ENCODE peak calls at places on chromosomes 3 and 15, in five cellular contexts. One of them, this sample, is unnamed.

GRCh38 chr3:167876603-167877325 is 141.2 kb downstream of the SERPINI1 start:
- DNase-seq in K562: no peak
- DNase-seq in A549: no peak
- DNase-seq in WTC11: no peak
- DNase-seq in HepG2: no peak
- DNase-seq in this sample: no peak

GRCh38 chr15:96330064-96330449 is 443 bp upstream of the NR2F2 start:
- DNase-seq in K562: no peak
- DNase-seq in A549: peak; percentile 81
- DNase-seq in WTC11: peak; percentile 62
- DNase-seq in HepG2: no peak
- DNase-seq in this sample: no peak

GRCh38 chr15:43105077-43105769 is 615 bp downstream of the UBR1 start:
- DNase-seq in K562: peak; percentile 43
- DNase-seq in A549: peak; percentile 7
- DNase-seq in WTC11: no peak
- DNase-seq in HepG2: peak; percentile 9
- DNase-seq in this sample: no peak

GRCh38 chr3:114086356-114086755 is 29.8 kb downstream of the QTRT2 start:
- DNase-seq in K562: no peak
- DNase-seq in A549: no peak
- DNase-seq in WTC11: no peak
- DNase-seq in HepG2: no peak
- DNase-seq in this sample: no peak

GRCh38 chr15:81092559-81092902 is 41.5 kb upstream of the CFAP161 start:
- DNase-seq in K562: peak; percentile 63
- DNase-seq in A549: no peak
- DNase-seq in WTC11: no peak
- DNase-seq in HepG2: no peak
- DNase-seq in this sample: no peak

GRCh38 chr3:55571913-55572312 is 84.8 kb upstream of the WNT5A start:
- DNase-seq in K562: no peak
- DNase-seq in A549: no peak
- DNase-seq in WTC11: peak; percentile 79
- DNase-seq in HepG2: peak; percentile 3
- DNase-seq in this sample: no peak

GRCh38 chr3:81702126-81702525 is 59.3 kb downstream of the GBE1 start:
- DNase-seq in K562: no peak
- DNase-seq in A549: no peak
- DNase-seq in WTC11: no peak
- DNase-seq in HepG2: no peak
- DNase-seq in this sample: no peak

GRCh38 chr3:126954141-126954845 is 28.6 kb upstream of the PLXNA1 start:
- DNase-seq in K562: no peak
- DNase-seq in A549: no peak
- DNase-seq in WTC11: peak; percentile 5
- DNase-seq in HepG2: no peak
- DNase-seq in this sample: no peak

GRCh38 chr3:61631108-61631769 is 69.9 kb downstream of the PTPRG start:
- DNase-seq in K562: no peak
- DNase-seq in A549: no peak
- DNase-seq in WTC11: no peak
- DNase-seq in HepG2: no peak
- DNase-seq in this sample: no peak
- TF ChIP-seq ESRRA in K562: no peak
- TF ChIP-seq ESRRA in A549: no peak
- TF ChIP-seq ESRRA in WTC11: no peak
- TF ChIP-seq ESRRA in HepG2: no peak
- TF ChIP-seq ESRRA in this sample: no peak

GRCh38 chr3:75294124-75294523 is 370.0 kb upstream of the FRG2C start:
- DNase-seq in K562: peak; percentile 6
- DNase-seq in A549: peak; percentile 4
- DNase-seq in WTC11: peak; percentile 65
- DNase-seq in HepG2: peak; percentile 2
- DNase-seq in this sample: no peak

GRCh38 chr3:75296858-75297257 is 367.3 kb upstream of the FRG2C start:
- DNase-seq in K562: no peak
- DNase-seq in A549: no peak
- DNase-seq in WTC11: no peak
- DNase-seq in HepG2: no peak
- DNase-seq in this sample: no peak

GRCh38 chr3:75295013-75295412 is 369.1 kb upstream of the FRG2C start:
- DNase-seq in K562: no peak
- DNase-seq in A549: no peak
- DNase-seq in WTC11: no peak
- DNase-seq in HepG2: no peak
- DNase-seq in this sample: no peak
- TF ChIP-seq ESRRA in K562: no peak
- TF ChIP-seq ESRRA in A549: no peak
- TF ChIP-seq ESRRA in WTC11: no peak
- TF ChIP-seq ESRRA in HepG2: no peak
- TF ChIP-seq ESRRA in this sample: no peak

DNA sequence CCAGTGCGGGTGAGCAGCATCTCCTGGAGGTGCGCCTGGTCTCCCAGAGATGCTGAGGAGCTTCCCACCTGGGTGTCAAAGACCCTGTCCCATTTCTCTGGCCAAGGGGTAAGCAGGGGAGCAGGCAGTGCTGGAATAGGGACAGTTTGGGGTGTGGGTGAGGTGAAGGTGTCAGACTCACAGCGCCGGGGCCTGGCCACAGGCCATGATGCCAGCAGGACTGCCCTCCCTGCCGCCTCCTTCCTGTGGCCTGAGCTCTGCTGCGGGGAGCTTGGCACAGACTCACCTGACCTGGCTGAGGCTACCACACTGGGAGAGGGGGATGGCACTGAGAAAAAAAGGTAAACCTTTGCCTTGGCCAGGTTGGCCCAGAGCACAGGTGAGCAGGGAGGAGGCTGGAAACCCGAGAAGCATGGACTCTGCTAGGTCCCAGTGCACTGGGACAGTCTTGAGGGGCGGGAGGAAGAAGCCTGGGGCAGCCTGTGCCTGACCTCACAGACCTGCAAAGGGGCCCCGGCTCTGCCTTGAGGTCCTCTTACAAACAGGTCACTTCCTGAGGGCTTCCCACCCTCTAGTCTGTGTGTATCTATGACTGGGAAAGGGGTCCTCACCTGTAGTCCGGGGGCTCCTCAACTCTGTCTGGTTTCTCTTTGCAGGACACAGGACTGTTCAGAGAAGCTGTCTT is 28.2 kb downstream of the GRAMD2A start:
- DNase-seq in K562: no peak
- DNase-seq in A549: no peak
- DNase-seq in WTC11: no peak
- DNase-seq in HepG2: no peak
- DNase-seq in this sample: no peak
- TF ChIP-seq ESRRA in K562: no peak
- TF ChIP-seq ESRRA in A549: no peak
- TF ChIP-seq ESRRA in WTC11: no peak
- TF ChIP-seq ESRRA in HepG2: no peak
- TF ChIP-seq ESRRA in this sample: no peak

GRCh38 chr15:46848704-46849103 is 868.6 kb upstream of the SEMA6D start:
- DNase-seq in K562: no peak
- DNase-seq in A549: no peak
- DNase-seq in WTC11: no peak
- DNase-seq in HepG2: no peak
- DNase-seq in this sample: no peak
- TF ChIP-seq ESRRA in K562: no peak
- TF ChIP-seq ESRRA in A549: no peak
- TF ChIP-seq ESRRA in WTC11: no peak
- TF ChIP-seq ESRRA in HepG2: no peak
- TF ChIP-seq ESRRA in this sample: no peak

GRCh38 chr15:73876779-73877178 is 3.4 kb downstream of the TBC1D21 start:
- DNase-seq in K562: no peak
- DNase-seq in A549: no peak
- DNase-seq in WTC11: no peak
- DNase-seq in HepG2: no peak
- DNase-seq in this sample: no peak
- TF ChIP-seq ESRRA in K562: no peak
- TF ChIP-seq ESRRA in A549: no peak
- TF ChIP-seq ESRRA in WTC11: no peak
- TF ChIP-seq ESRRA in HepG2: no peak
- TF ChIP-seq ESRRA in this sample: no peak

GRCh38 chr3:49927798-49928197 is 1.8 kb downstream of the MON1A start:
- DNase-seq in K562: no peak
- DNase-seq in A549: no peak
- DNase-seq in WTC11: no peak
- DNase-seq in HepG2: peak; percentile 47
- DNase-seq in this sample: no peak

GRCh38 chr3:49928511-49929017 is 1.0 kb downstream of the MON1A start:
- DNase-seq in K562: no peak
- DNase-seq in A549: no peak
- DNase-seq in WTC11: no peak
- DNase-seq in HepG2: no peak
- DNase-seq in this sample: no peak

GRCh38 chr3:49925485-49925884 is 4.1 kb downstream of the MON1A start:
- DNase-seq in K562: no peak
- DNase-seq in A549: no peak
- DNase-seq in WTC11: no peak
- DNase-seq in HepG2: no peak
- DNase-seq in this sample: no peak

GRCh38 chr3:49926117-49926728 is 3.4 kb downstream of the MON1A start:
- DNase-seq in K562: no peak
- DNase-seq in A549: no peak
- DNase-seq in WTC11: no peak
- DNase-seq in HepG2: no peak
- DNase-seq in this sample: no peak

DNA sequence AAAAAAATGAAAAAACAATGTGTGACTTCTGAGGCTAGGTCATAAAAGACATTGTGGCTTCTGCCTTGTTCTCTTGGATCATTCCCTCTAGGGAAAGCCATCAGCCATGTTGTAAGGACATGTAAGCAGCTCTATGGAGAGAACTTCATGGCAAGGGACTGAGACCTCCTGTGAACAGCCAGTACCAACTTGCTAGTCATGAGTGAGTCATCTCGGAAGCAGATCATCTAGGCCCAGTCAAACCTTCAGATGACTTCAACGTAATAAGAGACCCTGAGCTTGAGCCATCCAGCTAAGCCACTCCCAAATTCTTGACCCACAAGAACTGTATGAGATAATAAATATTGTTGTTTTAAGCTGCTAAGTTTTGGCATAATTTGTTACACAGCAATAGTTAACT is 4.9 kb downstream of the MON1A start:
- DNase-seq in K562: peak; percentile 75
- DNase-seq in A549: no peak
- DNase-seq in WTC11: no peak
- DNase-seq in HepG2: no peak
- DNase-seq in this sample: no peak
- TF ChIP-seq ESRRA in K562: no peak
- TF ChIP-seq ESRRA in A549: no peak
- TF ChIP-seq ESRRA in WTC11: no peak
- TF ChIP-seq ESRRA in HepG2: no peak
- TF ChIP-seq ESRRA in this sample: no peak

GRCh38 chr3:173618148-173618547 is 220.6 kb downstream of the NLGN1 start:
- DNase-seq in K562: no peak
- DNase-seq in A549: no peak
- DNase-seq in WTC11: no peak
- DNase-seq in HepG2: no peak
- DNase-seq in this sample: no peak
- TF ChIP-seq ESRRA in K562: no peak
- TF ChIP-seq ESRRA in A549: no peak
- TF ChIP-seq ESRRA in WTC11: no peak
- TF ChIP-seq ESRRA in HepG2: no peak
- TF ChIP-seq ESRRA in this sample: no peak

GRCh38 chr3:178386880-178387279 is 149.4 kb upstream of the KCNMB2 start:
- DNase-seq in K562: no peak
- DNase-seq in A549: no peak
- DNase-seq in WTC11: no peak
- DNase-seq in HepG2: peak; percentile 12
- DNase-seq in this sample: no peak

GRCh38 chr3:178386401-178386800 is 149.8 kb upstream of the KCNMB2 start:
- DNase-seq in K562: no peak
- DNase-seq in A549: no peak
- DNase-seq in WTC11: no peak
- DNase-seq in HepG2: no peak
- DNase-seq in this sample: no peak

GRCh38 chr3:178389258-178389657 is 147.0 kb upstream of the KCNMB2 start:
- DNase-seq in K562: no peak
- DNase-seq in A549: no peak
- DNase-seq in WTC11: no peak
- DNase-seq in HepG2: no peak
- DNase-seq in this sample: no peak

GRCh38 chr3:178385280-178385952 is 150.8 kb upstream of the KCNMB2 start:
- DNase-seq in K562: peak; percentile 48
- DNase-seq in A549: no peak
- DNase-seq in WTC11: no peak
- DNase-seq in HepG2: peak; percentile 1
- DNase-seq in this sample: no peak

DNA sequence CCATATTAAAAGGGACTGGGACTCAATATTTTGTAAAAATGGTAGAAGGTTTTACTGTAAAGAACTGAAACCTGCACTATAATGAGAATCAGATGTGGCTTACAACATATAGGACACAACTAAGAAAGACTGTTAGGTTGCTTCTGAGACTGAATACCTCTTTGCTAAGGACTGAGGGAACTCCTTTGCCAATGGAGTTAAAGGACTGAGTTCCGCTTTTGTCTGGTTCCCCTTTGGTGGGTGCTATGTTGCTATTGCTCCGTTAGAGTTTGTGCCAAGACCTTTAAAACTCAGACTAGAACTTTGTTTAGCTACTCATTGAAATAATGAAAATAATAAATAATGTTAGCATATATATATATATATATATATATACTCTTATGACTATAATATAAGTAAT is 147.8 kb upstream of the KCNMB2 start:
- DNase-seq in K562: no peak
- DNase-seq in A549: no peak
- DNase-seq in WTC11: no peak
- DNase-seq in HepG2: no peak
- DNase-seq in this sample: no peak
- TF ChIP-seq ESRRA in K562: no peak
- TF ChIP-seq ESRRA in A549: no peak
- TF ChIP-seq ESRRA in WTC11: no peak
- TF ChIP-seq ESRRA in HepG2: no peak
- TF ChIP-seq ESRRA in this sample: no peak